ENCODE peak calls at places on chromosomes 6 and 20, in eight cellular contexts. F is AG09309, A is SK-N-SH, Z is astrocyte of the cerebellum, T is fibroblast of lung, H is cardiac fibroblast, L is sigmoid colon, R is AG10803. Y is an unnamed sample.

GRCh38 chr6:21981235-21981833 is 315.5 kb downstream of the PRL start:
- DNase-seq in Z (no peak), A (no peak), L (no peak), H (no peak), R (no peak), F (no peak), T (no peak), Y (no peak)

GRCh38 chr6:137413482-137413881 is 80.7 kb downstream of the OLIG3 start:
- DNase-seq in L (no peak), H (no peak), F (no peak), T (no peak), Z (no peak), A (no peak), R (no peak), Y (no peak)

GRCh38 chr6:141830530-141830929 is 302.2 kb upstream of the GJE1 start:
- DNase-seq in T (no peak), Z (no peak), L (no peak), F (no peak), R (no peak), A (no peak), H (no peak), Y (no peak)

GRCh38 chr20:5222919-5223634 is 93.7 kb downstream of the PROKR2 start:
- DNase-seq in R (peak), Z (peak), T (peak), F (peak), H (peak), L (no peak), A (no peak), Y (peak)

GRCh38 chr6:55980627-55981211 is 105.3 kb upstream of the BMP5 start:
- DNase-seq in L (no peak), H (peak), F (peak), A (peak), T (peak), Z (peak), R (peak), Y (no peak)

GRCh38 chr6:22145823-22146379 is 150.9 kb downstream of the PRL start:
- DNase-seq in F (peak), H (peak), T (peak), Z (peak), R (peak), A (peak), L (no peak), Y (no peak)

GRCh38 chr6:162999575-163000285 is 272.0 kb downstream of the PACRG start:
- DNase-seq in R (peak), L (no peak), Z (peak), H (peak), F (peak), T (peak), A (no peak), Y (no peak)

GRCh38 chr6:170224694-170225660 is 65.9 kb downstream of the DLL1 start:
- DNase-seq in T (peak), F (no peak), L (peak), R (no peak), Z (no peak), H (no peak), A (no peak), Y (no peak)

GRCh38 chr20:49559411-49560081 is 8.4 kb downstream of the PTGIS start:
- DNase-seq in Z (no peak), L (peak), F (peak), R (peak), T (peak), A (no peak), H (peak), Y (no peak)

GRCh38 chr20:33411711-33412483 is 10.6 kb upstream of the CDK5RAP1 start:
- DNase-seq in F (no peak), L (no peak), H (no peak), Z (no peak), T (no peak), R (no peak), A (no peak), Y (no peak)

GRCh38 chr6:151509048-151509447 is 15.2 kb downstream of the CCDC170 start:
- DNase-seq in F (no peak), L (no peak), A (no peak), H (no peak), T (no peak), R (no peak), Z (no peak), Y (no peak)

GRCh38 chr6:125984311-125984710 is 2.0 kb upstream of the TRMT11 start:
- DNase-seq in T (peak), Z (no peak), H (peak), R (peak), A (no peak), L (no peak), F (peak), Y (no peak)

GRCh38 chr6:49462071-49462470 is 982 bp downstream of the MMUT start:
- DNase-seq in F (no peak), L (no peak), H (peak), Z (no peak), T (peak), A (no peak), R (no peak), Y (no peak)

GRCh38 chr6:140433072-140433471 is 1058.6 kb upstream of the CITED2 start:
- DNase-seq in F (no peak), T (no peak), Z (no peak), A (no peak), L (no peak), H (no peak), R (no peak), Y (no peak)

DNA sequence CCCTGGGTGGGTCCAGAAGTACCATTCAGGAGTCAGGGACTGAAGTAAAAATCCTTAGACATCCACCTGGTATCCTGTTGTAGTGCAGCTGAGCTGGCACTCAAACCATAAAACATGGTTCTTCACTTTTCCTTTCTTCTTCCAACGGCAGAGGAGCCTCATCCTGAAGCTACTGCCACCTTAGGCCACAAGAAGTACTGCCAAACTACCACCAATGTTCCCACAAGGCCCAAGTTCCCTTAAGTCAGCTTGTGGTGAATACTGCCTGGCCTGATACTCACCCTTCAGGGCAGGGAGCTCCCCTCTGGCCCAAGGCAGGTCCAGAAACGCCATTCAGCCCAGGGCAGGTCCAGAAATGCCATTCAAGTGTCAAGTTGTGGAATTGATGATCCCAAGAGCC is 1053.4 kb upstream of the CITED2 start:
- DNase-seq in R (no peak), F (no peak), T (no peak), H (no peak), Z (no peak), A (no peak), L (no peak), Y (no peak)
- TF ChIP-seq CTCF in R (no peak), F (no peak), T (no peak), H (no peak), Z (no peak), A (no peak), L (no peak), Y (peak)

GRCh38 chr20:51305316-51306052 is 237.0 kb downstream of the NFATC2 start:
- DNase-seq in R (no peak), H (no peak), F (no peak), T (no peak), A (no peak), Z (no peak), L (no peak), Y (no peak)
- H3K4me3 ChIP-seq in R (no peak), H (no peak), F (no peak), T (no peak), A (no peak), Z (no peak), L (no peak), Y (no peak)

GRCh38 chr6:13412639-13413465 is 74.5 kb downstream of the GFOD1 start:
- DNase-seq in R (no peak), H (no peak), L (no peak), T (no peak), A (no peak), F (no peak), Z (no peak), Y (no peak)

GRCh38 chr6:13412211-13412610 is 75.2 kb downstream of the GFOD1 start:
- DNase-seq in L (no peak), F (no peak), A (no peak), T (no peak), Z (no peak), H (no peak), R (no peak), Y (no peak)

GRCh38 chr6:13413466-13413862 is 73.9 kb downstream of the GFOD1 start:
- DNase-seq in R (peak), H (peak), F (no peak), A (no peak), Z (no peak), T (peak), L (no peak), Y (no peak)

GRCh38 chr6:13415276-13415675 is 72.1 kb downstream of the GFOD1 start:
- DNase-seq in Z (no peak), R (no peak), L (no peak), F (no peak), A (no peak), T (no peak), H (no peak), Y (no peak)

GRCh38 chr6:13413906-13414555 is 73.4 kb downstream of the GFOD1 start:
- DNase-seq in A (peak), F (no peak), H (peak), T (peak), L (no peak), Z (no peak), R (no peak), Y (no peak)
- TF ChIP-seq CTCF in A (no peak), F (no peak), H (no peak), T (no peak), L (no peak), Z (no peak), R (no peak), Y (no peak)

GRCh38 chr6:11925805-11926204 is 86.3 kb upstream of the HIVEP1 start:
- DNase-seq in F (no peak), R (no peak), A (no peak), H (no peak), Z (no peak), T (no peak), L (no peak), Y (no peak)
- H3K4me3 ChIP-seq in F (no peak), R (no peak), A (no peak), H (no peak), Z (no peak), T (no peak), L (no peak), Y (no peak)

Y was measured in GM12864.